ENCODE peak calls at places on chromosomes 7 and 10, in eight cellular contexts. A is IMR-90, E is adrenal gland, B is choroid plexus epithelial cell, S is heart right ventricle, N is mammary epithelial cell, V is stomach, O is mucosa of descending colon. P is an unnamed sample.

GRCh38 chr10:31644931-31645633 is 283.5 kb downstream of the ARHGAP12 start:
- DNase-seq in A (peak; percentile 55), E (no peak), B (no peak), S (no peak), N (no peak), V (no peak), O (no peak), P (peak; percentile 68)

GRCh38 chr7:29748286-29749099 is 57.8 kb upstream of the WIPF3 start:
- DNase-seq in A (peak; percentile 45), E (peak; percentile 9), B (peak; percentile 78), S (no peak), N (peak; percentile 15), V (no peak), O (no peak), P (peak; percentile 72)

GRCh38 chr7:139588632-139589031 is 65.1 kb downstream of the CLEC2L start:
- DNase-seq in A (peak; percentile 83), E (peak; percentile 13), B (peak; percentile 92), S (no peak), N (peak; percentile 21), V (peak; percentile 20), O (no peak), P (peak; percentile 51)

GRCh38 chr7:45924283-45924682 is 3.2 kb upstream of the IGFBP3 start:
- DNase-seq in A (peak; percentile 76), E (peak; percentile 24), B (peak; percentile 65), S (no peak), N (peak; percentile 93), V (no peak), O (no peak), P (peak; percentile 75)

GRCh38 chr10:361203-362135 is 226.2 kb downstream of the ZMYND11 start:
- DNase-seq in A (no peak), E (peak; percentile 50), B (peak; percentile 39), S (no peak), N (no peak), V (peak; percentile 41), O (no peak), P (no peak)

GRCh38 chr10:74991435-74991834 is 120.0 kb upstream of the SAMD8 start:
- DNase-seq in A (no peak), E (no peak), B (peak; percentile 29), S (no peak), N (peak; percentile 53), V (no peak), O (no peak), P (no peak)

GRCh38 chr7:8536431-8536830 is 103.0 kb downstream of the NXPH1 start:
- DNase-seq in A (no peak), E (no peak), B (no peak), S (no peak), N (no peak), V (no peak), O (no peak), P (no peak)

GRCh38 chr7:25851332-25852248 is 300.4 kb upstream of the NFE2L3 start:
- DNase-seq in A (peak; percentile 76), E (peak; percentile 83), B (peak; percentile 94), S (peak; percentile 85), N (peak; percentile 64), V (peak; percentile 80), O (peak; percentile 85), P (peak; percentile 85)

GRCh38 chr10:5291501-5292195 is 73.1 kb upstream of the UCN3 start:
- DNase-seq in A (peak; percentile 79), E (peak; percentile 23), B (peak; percentile 94), S (peak; percentile 35), N (peak; percentile 96), V (no peak), O (peak; percentile 68), P (peak; percentile 89)

GRCh38 chr10:63466168-63466935 is 575 bp upstream of the JMJD1C start:
- DNase-seq in A (peak; percentile 55), E (peak; percentile 15), B (peak; percentile 70), S (peak; percentile 51), N (no peak), V (peak; percentile 67), O (no peak), P (peak; percentile 65)

GRCh38 chr10:112917676-112918075 is 32.4 kb upstream of the TCF7L2 start:
- DNase-seq in A (no peak), E (no peak), B (no peak), S (no peak), N (no peak), V (no peak), O (no peak), P (no peak)

GRCh38 chr7:151442776-151443496 is 3.0 kb upstream of the CRYGN start:
- DNase-seq in A (no peak), E (no peak), B (no peak), S (no peak), N (no peak), V (no peak), O (no peak), P (peak; percentile 22)

GRCh38 chr10:79490400-79491081 is 21.8 kb upstream of the EIF5AL1 start:
- DNase-seq in A (peak; percentile 57), E (no peak), B (peak; percentile 70), S (peak; percentile 45), N (no peak), V (no peak), O (no peak), P (peak; percentile 62)

GRCh38 chr7:99762680-99763327 is 21.2 kb downstream of the CYP3A4 start:
- DNase-seq in A (peak; percentile 70), E (peak; percentile 73), B (peak; percentile 84), S (peak; percentile 37), N (peak; percentile 87), V (peak; percentile 36), O (no peak), P (peak; percentile 81)

DNA sequence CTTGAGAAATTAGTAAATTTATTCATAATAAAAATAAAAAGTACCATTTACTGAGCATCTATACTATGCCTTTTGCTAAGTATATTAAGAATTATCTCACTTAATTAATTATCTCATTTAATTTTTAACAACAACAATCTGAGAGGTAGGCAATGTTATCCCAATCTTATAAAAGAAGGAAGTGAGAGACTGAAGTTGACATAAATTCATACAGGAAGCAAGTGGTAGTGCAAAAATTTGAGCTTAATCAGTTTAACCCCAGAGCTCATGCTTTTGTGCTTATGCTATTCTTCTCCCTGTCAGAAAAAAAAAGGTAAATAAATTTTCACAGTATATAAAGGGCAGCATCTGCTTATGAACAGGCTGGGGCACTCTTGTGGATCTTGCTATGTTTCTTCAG is 2.7 kb upstream of the LIPF start:
- DNase-seq in A (no peak), E (no peak), B (no peak), S (no peak), N (no peak), V (no peak), O (no peak), P (no peak)
- H3K4me3 ChIP-seq in A (no peak overlapping the region), E (no peak overlapping the region), B (no peak overlapping the region), S (no peak overlapping the region), N (no peak overlapping the region), V (no peak overlapping the region), O (no peak overlapping the region), P (no peak overlapping the region)

DNA sequence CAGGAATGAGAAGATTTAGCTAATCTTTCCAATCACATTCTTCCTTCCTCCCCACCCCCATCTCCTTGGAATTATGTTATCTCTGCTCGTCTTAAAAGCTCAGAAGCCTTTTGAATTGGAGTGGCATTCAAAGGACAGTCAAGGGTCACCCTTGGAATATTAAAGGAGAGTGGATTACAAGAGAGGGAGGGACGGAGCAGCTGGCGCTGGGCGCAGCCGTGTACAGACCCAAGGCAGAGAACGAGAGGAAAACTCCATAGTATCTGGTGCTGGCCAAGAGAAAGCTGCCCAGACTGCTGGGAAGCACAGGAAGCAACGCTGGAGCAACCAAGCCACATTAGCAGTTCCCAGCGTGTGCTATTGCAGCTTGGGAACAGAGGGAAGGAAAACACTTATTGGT is 95.7 kb downstream of the POU6F2 start:
- DNase-seq in A (no peak), E (no peak), B (no peak), S (no peak), N (no peak), V (no peak), O (no peak), P (no peak)
- H3K4me3 ChIP-seq in A (no peak overlapping the region), E (no peak overlapping the region), B (no peak overlapping the region), S (no peak overlapping the region), N (no peak overlapping the region), V (no peak overlapping the region), O (no peak overlapping the region), P (no peak overlapping the region)

DNA sequence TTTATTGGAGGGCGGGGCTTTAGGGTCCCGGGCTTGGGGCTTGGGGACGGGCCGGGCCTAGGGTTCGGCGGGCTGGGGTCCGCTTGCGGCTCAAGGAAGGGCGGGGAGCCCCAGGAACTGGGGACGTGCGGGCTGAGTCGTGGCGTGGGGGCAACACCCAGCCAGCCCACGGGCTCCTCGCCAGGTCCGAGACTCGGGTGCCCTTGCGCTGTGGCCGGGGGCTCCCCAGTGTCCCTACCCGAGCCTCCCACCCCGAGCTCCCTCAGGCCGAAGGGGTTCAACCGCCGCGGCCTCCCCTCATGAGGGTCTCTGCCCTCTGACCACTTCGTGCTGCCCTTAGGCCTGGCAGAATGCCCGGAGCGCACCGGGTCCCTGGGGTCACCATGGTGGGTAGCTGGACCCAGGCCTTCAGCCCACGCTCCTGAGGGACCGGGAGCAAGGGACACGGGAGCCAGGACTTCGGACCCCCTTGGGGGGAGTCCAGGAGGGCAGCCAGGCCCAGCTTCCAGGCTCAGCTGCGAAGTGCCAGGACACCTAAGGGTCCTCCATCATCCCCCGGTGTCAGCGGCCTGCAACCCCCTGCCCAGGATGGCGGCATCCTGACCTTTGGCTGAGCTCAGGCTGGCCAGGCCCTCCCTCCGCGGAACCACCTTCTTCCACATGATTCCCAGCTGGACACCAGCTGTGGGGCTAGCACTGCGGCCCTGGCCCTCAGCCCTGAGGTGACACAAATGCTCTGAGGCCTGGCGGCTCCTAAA is 522 bp upstream of the FUOM start:
- DNase-seq in A (no peak), E (no peak), B (no peak), S (no peak), N (no peak), V (no peak), O (peak; percentile 82), P (no peak)
- H3K4me3 ChIP-seq in A (no peak overlapping the region), E (no peak overlapping the region), B (no peak overlapping the region), S (no peak overlapping the region), N (no peak overlapping the region), V (peak overlapping the region; percentile 77), O (no peak overlapping the region), P (no peak overlapping the region)

GRCh38 chr7:18016547-18017444 is 10.8 kb downstream of the PRPS1L1 start:
- DNase-seq in A (no peak), E (no peak), B (no peak), S (no peak), N (no peak), V (no peak), O (no peak), P (peak; percentile 62)

GRCh38 chr7:18018296-18019205 is 9.1 kb downstream of the PRPS1L1 start:
- DNase-seq in A (no peak), E (no peak), B (no peak), S (no peak), N (no peak), V (no peak), O (no peak), P (peak; percentile 34)

GRCh38 chr7:18019562-18019961 is 8.1 kb downstream of the PRPS1L1 start:
- DNase-seq in A (peak; percentile 72), E (no peak), B (peak; percentile 40), S (no peak), N (peak; percentile 42), V (no peak), O (no peak), P (peak; percentile 96)

DNA sequence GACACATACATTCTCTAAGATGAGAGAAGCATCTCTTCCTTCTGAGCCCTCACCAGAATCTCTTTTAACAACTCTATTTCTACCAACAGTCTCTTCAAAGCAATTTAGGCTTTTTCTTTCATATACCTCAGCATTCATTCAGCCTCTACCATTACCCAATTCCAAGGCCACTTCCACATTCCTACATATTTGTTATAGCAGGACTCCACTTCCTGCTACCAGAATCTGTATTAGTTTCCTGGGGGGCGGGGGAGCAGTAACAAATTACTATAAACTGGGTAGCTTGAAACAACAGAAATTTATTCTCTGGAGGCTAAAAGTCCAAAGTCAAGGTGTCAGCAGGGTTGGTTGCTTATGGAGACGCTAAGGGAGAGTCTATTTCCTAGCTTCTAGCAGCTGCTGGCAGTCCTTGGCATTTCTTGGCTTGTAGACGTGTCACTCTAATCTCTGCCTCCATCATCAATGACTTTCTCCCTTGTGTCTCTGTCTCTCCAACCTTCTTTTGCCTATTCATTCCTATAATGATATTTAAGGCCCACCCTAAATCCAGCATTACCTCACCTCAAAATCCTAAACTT is 7.4 kb downstream of the PRPS1L1 start:
- DNase-seq in A (no peak), E (no peak), B (peak; percentile 42), S (no peak), N (no peak), V (no peak), O (no peak), P (peak; percentile 49)
- H3K4me3 ChIP-seq in A (no peak overlapping the region), E (no peak overlapping the region), B (no peak overlapping the region), S (no peak overlapping the region), N (no peak overlapping the region), V (no peak overlapping the region), O (no peak overlapping the region), P (no peak overlapping the region)

P was measured in fibroblast of the aortic adventitia.